ENCODE peak calls at places on chromosomes 12 and 14, in six cellular contexts. One of them, this sample, is unnamed.

GRCh38 chr12:93146278-93146939 is 217.3 kb upstream of the EEA1 start:
- DNase-seq in mammary epithelial cell: peak; percentile 51
- DNase-seq in upper lobe of right lung: no peak
- DNase-seq in small intestine: no peak
- DNase-seq in colonic mucosa: no peak
- DNase-seq in heart right ventricle: no peak
- DNase-seq in this sample: no peak

GRCh38 chr12:19683178-19683927 is 244.1 kb downstream of the AEBP2 start:
- DNase-seq in mammary epithelial cell: no peak
- DNase-seq in upper lobe of right lung: no peak
- DNase-seq in small intestine: no peak
- DNase-seq in colonic mucosa: no peak
- DNase-seq in heart right ventricle: no peak
- DNase-seq in this sample: no peak

GRCh38 chr14:50342211-50343080 is 30.3 kb downstream of the DMAC2L start:
- DNase-seq in mammary epithelial cell: peak; percentile 75
- DNase-seq in upper lobe of right lung: no peak
- DNase-seq in small intestine: peak; percentile 46
- DNase-seq in colonic mucosa: peak; percentile 76
- DNase-seq in heart right ventricle: peak; percentile 33
- DNase-seq in this sample: no peak

GRCh38 chr12:50606675-50607379 is 102.0 kb downstream of the DIP2B start:
- DNase-seq in mammary epithelial cell: no peak
- DNase-seq in upper lobe of right lung: no peak
- DNase-seq in small intestine: peak; percentile 84
- DNase-seq in colonic mucosa: no peak
- DNase-seq in heart right ventricle: no peak
- DNase-seq in this sample: no peak

GRCh38 chr14:84750763-84751554 is 779.0 kb upstream of the FLRT2 start:
- DNase-seq in mammary epithelial cell: peak; percentile 4
- DNase-seq in upper lobe of right lung: no peak
- DNase-seq in small intestine: no peak
- DNase-seq in colonic mucosa: no peak
- DNase-seq in heart right ventricle: no peak
- DNase-seq in this sample: no peak

GRCh38 chr12:3097186-3097804 is 20.1 kb downstream of the TSPAN9 start:
- DNase-seq in mammary epithelial cell: no peak
- DNase-seq in upper lobe of right lung: peak; percentile 74
- DNase-seq in small intestine: peak; percentile 76
- DNase-seq in colonic mucosa: peak; percentile 30
- DNase-seq in heart right ventricle: peak; percentile 79
- DNase-seq in this sample: no peak

GRCh38 chr12:93638095-93638494 is 39.1 kb upstream of the CRADD start:
- DNase-seq in mammary epithelial cell: no peak
- DNase-seq in upper lobe of right lung: no peak
- DNase-seq in small intestine: no peak
- DNase-seq in colonic mucosa: no peak
- DNase-seq in heart right ventricle: no peak
- DNase-seq in this sample: no peak

GRCh38 chr12:10968765-10969456 is 17.8 kb downstream of the TAS2R50 start:
- DNase-seq in mammary epithelial cell: peak; percentile 35
- DNase-seq in upper lobe of right lung: no peak
- DNase-seq in small intestine: peak; percentile 22
- DNase-seq in colonic mucosa: no peak
- DNase-seq in heart right ventricle: peak; percentile 17
- DNase-seq in this sample: no peak

GRCh38 chr14:37246427-37246829 is 48.7 kb downstream of the MIPOL1 start:
- DNase-seq in mammary epithelial cell: peak; percentile 21
- DNase-seq in upper lobe of right lung: no peak
- DNase-seq in small intestine: peak; percentile 80
- DNase-seq in colonic mucosa: no peak
- DNase-seq in heart right ventricle: no peak
- DNase-seq in this sample: no peak

GRCh38 chr12:106309671-106310313 is 7.3 kb downstream of the TCP11L2 start:
- DNase-seq in mammary epithelial cell: peak; percentile 80
- DNase-seq in upper lobe of right lung: no peak
- DNase-seq in small intestine: no peak
- DNase-seq in colonic mucosa: no peak
- DNase-seq in heart right ventricle: no peak
- DNase-seq in this sample: no peak

GRCh38 chr14:54362089-54362504 is 34.7 kb upstream of the CDKN3 start:
- DNase-seq in mammary epithelial cell: no peak
- DNase-seq in upper lobe of right lung: no peak
- DNase-seq in small intestine: no peak
- DNase-seq in colonic mucosa: no peak
- DNase-seq in heart right ventricle: no peak
- DNase-seq in this sample: no peak

GRCh38 chr14:76958975-76959710 is 69.4 kb downstream of the IRF2BPL start:
- DNase-seq in mammary epithelial cell: peak; percentile 97
- DNase-seq in upper lobe of right lung: no peak
- DNase-seq in small intestine: no peak
- DNase-seq in colonic mucosa: no peak
- DNase-seq in heart right ventricle: peak; percentile 36
- DNase-seq in this sample: peak; percentile 94

GRCh38 chr12:85657836-85658235 is 178.4 kb downstream of the RASSF9 start:
- DNase-seq in mammary epithelial cell: no peak
- DNase-seq in upper lobe of right lung: no peak
- DNase-seq in small intestine: peak; percentile 8
- DNase-seq in colonic mucosa: no peak
- DNase-seq in heart right ventricle: no peak
- DNase-seq in this sample: no peak

GRCh38 chr12:104480826-104481457 is 24.2 kb downstream of the CHST11 start:
- DNase-seq in mammary epithelial cell: peak; percentile 84
- DNase-seq in upper lobe of right lung: peak; percentile 77
- DNase-seq in small intestine: no peak
- DNase-seq in colonic mucosa: no peak
- DNase-seq in heart right ventricle: peak; percentile 44
- DNase-seq in this sample: no peak

GRCh38 chr14:104933721-104934379 is 9.2 kb downstream of the PLD4 start:
- DNase-seq in mammary epithelial cell: no peak
- DNase-seq in upper lobe of right lung: peak; percentile 64
- DNase-seq in small intestine: no peak
- DNase-seq in colonic mucosa: no peak
- DNase-seq in heart right ventricle: no peak
- DNase-seq in this sample: peak; percentile 73
- H3K27me3 ChIP-seq in mammary epithelial cell: no peaks in the 10 kb centered on the region
- H3K27me3 ChIP-seq in upper lobe of right lung: no peaks in the 10 kb centered on the region
- H3K27me3 ChIP-seq in small intestine: no peaks in the 10 kb centered on the region
- H3K27me3 ChIP-seq in colonic mucosa: peaks cover 28% of the 10 kb centered on the region
- H3K27me3 ChIP-seq in heart right ventricle: peaks cover 8% of the 10 kb centered on the region
- H3K27me3 ChIP-seq in this sample: no peaks in the 10 kb centered on the region

GRCh38 chr12:9900930-9901329 is 19.6 kb downstream of the KLRF2 start:
- DNase-seq in mammary epithelial cell: no peak
- DNase-seq in upper lobe of right lung: no peak
- DNase-seq in small intestine: no peak
- DNase-seq in colonic mucosa: no peak
- DNase-seq in heart right ventricle: no peak
- DNase-seq in this sample: no peak

GRCh38 chr12:9895215-9895971 is 14.1 kb downstream of the KLRF2 start:
- DNase-seq in mammary epithelial cell: no peak
- DNase-seq in upper lobe of right lung: no peak
- DNase-seq in small intestine: no peak
- DNase-seq in colonic mucosa: no peak
- DNase-seq in heart right ventricle: no peak
- DNase-seq in this sample: no peak

GRCh38 chr12:9899209-9899608 is 17.9 kb downstream of the KLRF2 start:
- DNase-seq in mammary epithelial cell: no peak
- DNase-seq in upper lobe of right lung: no peak
- DNase-seq in small intestine: no peak
- DNase-seq in colonic mucosa: no peak
- DNase-seq in heart right ventricle: no peak
- DNase-seq in this sample: no peak

GRCh38 chr12:9902539-9903228 is 21.4 kb downstream of the KLRF2 start:
- DNase-seq in mammary epithelial cell: peak; percentile 48
- DNase-seq in upper lobe of right lung: no peak
- DNase-seq in small intestine: no peak
- DNase-seq in colonic mucosa: no peak
- DNase-seq in heart right ventricle: no peak
- DNase-seq in this sample: no peak

DNA sequence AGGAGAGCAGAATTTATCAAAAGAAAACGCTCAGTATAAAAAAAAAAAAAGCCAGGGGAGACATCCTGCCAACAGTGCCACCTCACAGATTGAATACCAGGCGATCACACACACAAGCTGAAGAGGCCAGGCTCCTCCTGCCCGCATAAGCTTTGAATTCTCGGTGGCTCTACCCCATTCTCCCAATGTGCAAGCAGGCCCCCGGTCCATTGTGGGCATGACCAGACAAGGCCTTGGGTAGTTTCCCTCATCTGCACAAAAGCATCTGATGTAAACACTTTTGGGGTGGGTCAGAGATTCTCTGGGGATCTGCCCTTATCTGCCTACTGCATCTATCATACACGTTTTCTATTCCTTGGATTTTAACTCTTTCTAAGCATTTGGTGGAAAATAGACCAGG is 16.2 kb downstream of the KLRF2 start:
- DNase-seq in mammary epithelial cell: peak; percentile 54
- DNase-seq in upper lobe of right lung: no peak
- DNase-seq in small intestine: no peak
- DNase-seq in colonic mucosa: no peak
- DNase-seq in heart right ventricle: no peak
- DNase-seq in this sample: no peak
- H3K27ac ChIP-seq in mammary epithelial cell: no peak overlapping the region
- H3K27ac ChIP-seq in upper lobe of right lung: no peak overlapping the region
- H3K27ac ChIP-seq in small intestine: no peak overlapping the region
- H3K27ac ChIP-seq in colonic mucosa: no peak overlapping the region
- H3K27ac ChIP-seq in heart right ventricle: no peak overlapping the region
- H3K27ac ChIP-seq in this sample: no peak overlapping the region

DNA sequence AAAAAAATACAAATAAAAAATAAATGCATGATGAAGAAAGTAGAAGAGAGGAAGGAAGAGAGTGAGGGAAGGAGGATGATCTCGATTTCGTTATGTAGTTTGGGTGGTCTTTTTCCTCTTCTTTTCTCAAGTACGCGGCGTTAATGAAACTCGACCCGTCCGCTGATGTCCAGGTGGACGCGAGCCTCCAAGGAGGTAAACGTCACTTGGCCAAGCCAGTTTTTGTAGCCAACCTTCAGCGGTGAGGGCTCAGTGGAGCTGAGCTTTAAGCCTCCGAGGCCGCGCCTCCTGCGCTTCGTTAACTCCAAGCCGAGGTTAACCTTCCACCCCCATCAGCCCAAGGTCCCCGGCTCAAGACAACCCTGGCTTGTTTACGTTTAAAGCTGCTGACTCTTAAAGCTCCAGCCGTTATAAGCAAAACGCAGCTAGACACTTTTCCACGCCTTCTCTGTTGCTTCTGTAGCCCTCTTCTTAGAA is 736 bp upstream of the ITPR2 start:
- DNase-seq in mammary epithelial cell: peak; percentile 25
- DNase-seq in upper lobe of right lung: peak; percentile 80
- DNase-seq in small intestine: peak; percentile 76
- DNase-seq in colonic mucosa: peak; percentile 58
- DNase-seq in heart right ventricle: peak; percentile 37
- DNase-seq in this sample: no peak
- H3K4me1 ChIP-seq in mammary epithelial cell: peaks cover 15% of the 10 kb centered on the region
- H3K4me1 ChIP-seq in upper lobe of right lung: peaks cover 24% of the 10 kb centered on the region
- H3K4me1 ChIP-seq in small intestine: peaks cover 10% of the 10 kb centered on the region
- H3K4me1 ChIP-seq in colonic mucosa: peaks cover 4% of the 10 kb centered on the region
- H3K4me1 ChIP-seq in heart right ventricle: no peaks in the 10 kb centered on the region
- H3K4me1 ChIP-seq in this sample: no peaks in the 10 kb centered on the region

DNA sequence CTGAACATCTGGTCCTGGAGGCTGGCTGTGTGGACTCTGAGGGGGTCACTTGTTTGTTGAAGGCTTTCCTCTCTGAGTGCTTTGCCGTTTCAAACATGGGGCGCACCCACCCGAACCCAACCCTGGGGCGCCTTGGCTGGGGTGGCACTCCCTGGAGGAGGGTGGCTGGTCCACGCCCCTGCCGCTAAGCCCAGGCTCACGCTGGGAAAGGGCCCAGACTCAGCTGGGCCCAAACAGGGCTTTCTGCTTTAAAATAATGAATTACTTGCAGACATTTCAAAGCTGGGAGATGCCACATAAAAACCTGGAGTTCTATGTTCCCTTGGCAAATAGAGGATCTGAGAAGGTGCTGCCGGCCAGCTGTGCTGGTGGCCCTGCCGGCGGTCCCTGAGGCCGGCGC is 85.8 kb downstream of the ADGRD1 start:
- DNase-seq in mammary epithelial cell: no peak
- DNase-seq in upper lobe of right lung: peak; percentile 51
- DNase-seq in small intestine: no peak
- DNase-seq in colonic mucosa: no peak
- DNase-seq in heart right ventricle: no peak
- DNase-seq in this sample: peak; percentile 8
- H3K27me3 ChIP-seq in mammary epithelial cell: no peaks in the 10 kb centered on the region
- H3K27me3 ChIP-seq in upper lobe of right lung: no peaks in the 10 kb centered on the region
- H3K27me3 ChIP-seq in small intestine: no peaks in the 10 kb centered on the region
- H3K27me3 ChIP-seq in colonic mucosa: no peaks in the 10 kb centered on the region
- H3K27me3 ChIP-seq in heart right ventricle: no peaks in the 10 kb centered on the region
- H3K27me3 ChIP-seq in this sample: peaks cover 8% of the 10 kb centered on the region

GRCh38 chr12:124496584-124496983 is 70.8 kb downstream of the NCOR2 start:
- DNase-seq in mammary epithelial cell: no peak
- DNase-seq in upper lobe of right lung: no peak
- DNase-seq in small intestine: no peak
- DNase-seq in colonic mucosa: no peak
- DNase-seq in heart right ventricle: peak; percentile 13
- DNase-seq in this sample: no peak

GRCh38 chr12:124497039-124497438 is 70.4 kb downstream of the NCOR2 start:
- DNase-seq in mammary epithelial cell: peak; percentile 53
- DNase-seq in upper lobe of right lung: no peak
- DNase-seq in small intestine: no peak
- DNase-seq in colonic mucosa: no peak
- DNase-seq in heart right ventricle: peak; percentile 34
- DNase-seq in this sample: no peak

GRCh38 chr12:124498870-124499753 is 68.3 kb downstream of the NCOR2 start:
- DNase-seq in mammary epithelial cell: no peak
- DNase-seq in upper lobe of right lung: no peak
- DNase-seq in small intestine: no peak
- DNase-seq in colonic mucosa: no peak
- DNase-seq in heart right ventricle: peak; percentile 24
- DNase-seq in this sample: no peak

GRCh38 chr12:124498178-124498869 is 69.1 kb downstream of the NCOR2 start:
- DNase-seq in mammary epithelial cell: no peak
- DNase-seq in upper lobe of right lung: no peak
- DNase-seq in small intestine: no peak
- DNase-seq in colonic mucosa: no peak
- DNase-seq in heart right ventricle: peak; percentile 21
- DNase-seq in this sample: no peak

DNA sequence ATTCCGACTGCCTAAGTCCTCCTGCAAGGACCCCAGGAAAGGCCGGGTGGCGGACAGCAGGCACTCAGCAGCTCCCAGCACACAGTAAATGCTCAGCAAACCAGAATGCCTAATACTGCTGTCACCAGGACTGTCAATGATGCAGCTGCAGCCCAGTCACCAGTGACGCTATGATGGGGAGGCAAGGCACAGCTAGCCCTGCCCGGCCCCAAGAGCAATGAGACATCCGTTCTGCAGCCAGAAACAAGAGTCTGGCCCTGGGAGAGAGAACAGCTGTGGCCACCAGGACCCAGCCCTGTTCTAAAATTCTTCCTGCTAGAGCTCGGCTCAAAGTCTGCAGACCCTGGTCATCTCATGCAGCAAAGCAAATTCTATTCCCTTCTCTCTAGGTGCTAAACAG is 69.8 kb downstream of the NCOR2 start:
- DNase-seq in mammary epithelial cell: peak; percentile 68
- DNase-seq in upper lobe of right lung: no peak
- DNase-seq in small intestine: no peak
- DNase-seq in colonic mucosa: no peak
- DNase-seq in heart right ventricle: peak; percentile 72
- DNase-seq in this sample: no peak
- H3K27ac ChIP-seq in mammary epithelial cell: peak overlapping the region; percentile 37
- H3K27ac ChIP-seq in upper lobe of right lung: peak overlapping the region; percentile 14
- H3K27ac ChIP-seq in small intestine: peak overlapping the region; percentile 56
- H3K27ac ChIP-seq in colonic mucosa: peak overlapping the region; percentile 36
- H3K27ac ChIP-seq in heart right ventricle: peak overlapping the region; percentile 69
- H3K27ac ChIP-seq in this sample: peak overlapping the region; percentile 85